ENCODE peak calls at places on chromosomes 2 and 18, in six cellular contexts. K is H1, A is H9, Z is neuronal stem cell, E is IMR-90, T is mesendoderm. B is an unnamed sample.

GRCh38 chr2:45610281-45611019 is 617 bp downstream of the SRBD1 start:
- DNase-seq in T (peak; percentile 93), Z (peak; percentile 46), E (peak; percentile 59), K (peak; percentile 57), A (peak; percentile 69), B (peak; percentile 78)

GRCh38 chr2:206296128-206296527 is 21.7 kb downstream of the ZDBF2 start:
- DNase-seq in A (no peak), T (no peak), E (peak; percentile 17), Z (no peak), K (no peak), B (peak; percentile 6)

GRCh38 chr2:217095511-217096205 is 235.8 kb upstream of the TNP1 start:
- DNase-seq in Z (no peak), E (no peak), A (no peak), T (no peak), K (no peak), B (no peak)

GRCh38 chr2:10414591-10414990 is 33.5 kb downstream of the ODC1 start:
- DNase-seq in T (no peak), A (no peak), E (peak; percentile 32), Z (no peak), K (no peak), B (no peak)

GRCh38 chr18:13463526-13463925 is 245.0 kb downstream of the LDLRAD4 start:
- DNase-seq in E (no peak), Z (no peak), T (no peak), K (no peak), A (no peak), B (no peak)

GRCh38 chr2:15976334-15976733 is 36.0 kb downstream of the MYCN start:
- DNase-seq in Z (no peak), T (no peak), A (no peak), E (no peak), K (no peak), B (no peak)

GRCh38 chr2:145593991-145594702 is 1074.2 kb upstream of the ZEB2 start:
- DNase-seq in E (peak; percentile 84), T (peak; percentile 49), A (no peak), Z (no peak), K (no peak), B (peak; percentile 91)

GRCh38 chr2:234405472-234405871 is 91.4 kb downstream of the ARL4C start:
- DNase-seq in Z (no peak), T (no peak), K (no peak), A (no peak), E (no peak), B (no peak)

GRCh38 chr2:96859338-96859649 is 1.5 kb upstream of the ANKRD39 start:
- DNase-seq in E (no peak), T (no peak), K (no peak), Z (no peak), A (no peak), B (peak; percentile 25)

GRCh38 chr2:25981596-25982272 is 563 bp downstream of the KIF3C start:
- DNase-seq in Z (no peak), A (peak; percentile 45), T (no peak), K (peak; percentile 54), E (no peak), B (no peak)

GRCh38 chr2:69159988-69160387 is 147.0 kb downstream of the ANTXR1 start:
- DNase-seq in Z (no peak), T (peak; percentile 94), E (no peak), K (no peak), A (peak; percentile 78), B (no peak)

GRCh38 chr2:84613082-84613481 is 96.8 kb downstream of the DNAH6 start:
- DNase-seq in Z (no peak), A (peak; percentile 34), T (peak; percentile 80), E (no peak), K (no peak), B (no peak)

GRCh38 chr2:84214455-84214854 is 244.6 kb downstream of the SUCLG1 start:
- DNase-seq in Z (no peak), K (no peak), E (no peak), A (peak; percentile 29), T (no peak), B (no peak)

GRCh38 chr2:134738150-134738865 is 19.5 kb upstream of the TMEM163 start:
- DNase-seq in Z (no peak), E (no peak), A (no peak), K (no peak), T (no peak), B (no peak)

GRCh38 chr2:163715199-163715598 is 20.6 kb downstream of the FIGN start:
- DNase-seq in K (no peak), A (no peak), Z (no peak), T (peak; percentile 25), E (no peak), B (no peak)

GRCh38 chr2:203870481-203870880 is 2.9 kb downstream of the CTLA4 start:
- DNase-seq in T (no peak), K (no peak), Z (no peak), A (no peak), E (no peak), B (no peak)

DNA sequence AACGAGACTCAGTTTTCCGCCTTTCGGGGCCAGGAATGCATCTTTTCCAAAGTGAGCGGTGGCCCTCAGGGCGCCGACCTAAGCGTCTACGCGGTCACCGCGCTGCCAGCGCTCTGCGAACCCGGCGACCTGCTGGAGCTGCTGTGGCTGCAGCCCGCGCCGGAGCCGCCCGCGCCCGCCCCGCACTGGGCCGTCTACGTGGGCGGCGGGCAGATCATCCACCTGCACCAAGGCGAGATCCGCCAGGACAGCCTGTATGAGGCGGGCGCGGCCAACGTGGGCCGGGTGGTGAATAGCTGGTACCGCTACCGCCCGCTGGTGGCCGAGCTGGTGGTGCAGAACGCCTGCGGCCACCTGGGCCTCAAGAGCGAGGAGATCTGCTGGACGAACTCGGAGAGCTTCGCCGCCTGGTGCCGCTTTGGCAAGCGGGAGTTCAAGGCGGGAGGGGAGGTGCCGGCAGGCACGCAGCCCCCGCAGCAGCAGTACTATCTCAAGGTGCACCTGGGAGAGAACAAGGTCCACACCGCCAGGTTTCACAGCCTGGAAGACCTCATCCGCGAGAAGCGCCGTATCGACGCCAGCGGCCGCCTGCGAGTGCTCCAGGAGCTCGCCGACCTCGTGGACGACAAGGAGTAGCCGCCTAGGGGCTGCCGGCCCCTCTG is 1.8 kb downstream of the LRATD1 start:
- DNase-seq in T (peak; percentile 90), Z (peak; percentile 78), A (peak; percentile 86), E (peak; percentile 54), K (peak; percentile 87), B (peak; percentile 49)
- H3K27me3 ChIP-seq in T (peaks cover 16% of the 10 kb centered on the region), Z (peaks cover 18% of the 10 kb centered on the region), A (peaks cover 25% of the 10 kb centered on the region), E (peaks cover 25% of the 10 kb centered on the region), K (peaks cover 50% of the 10 kb centered on the region), B (peaks cover 56% of the 10 kb centered on the region)

DNA sequence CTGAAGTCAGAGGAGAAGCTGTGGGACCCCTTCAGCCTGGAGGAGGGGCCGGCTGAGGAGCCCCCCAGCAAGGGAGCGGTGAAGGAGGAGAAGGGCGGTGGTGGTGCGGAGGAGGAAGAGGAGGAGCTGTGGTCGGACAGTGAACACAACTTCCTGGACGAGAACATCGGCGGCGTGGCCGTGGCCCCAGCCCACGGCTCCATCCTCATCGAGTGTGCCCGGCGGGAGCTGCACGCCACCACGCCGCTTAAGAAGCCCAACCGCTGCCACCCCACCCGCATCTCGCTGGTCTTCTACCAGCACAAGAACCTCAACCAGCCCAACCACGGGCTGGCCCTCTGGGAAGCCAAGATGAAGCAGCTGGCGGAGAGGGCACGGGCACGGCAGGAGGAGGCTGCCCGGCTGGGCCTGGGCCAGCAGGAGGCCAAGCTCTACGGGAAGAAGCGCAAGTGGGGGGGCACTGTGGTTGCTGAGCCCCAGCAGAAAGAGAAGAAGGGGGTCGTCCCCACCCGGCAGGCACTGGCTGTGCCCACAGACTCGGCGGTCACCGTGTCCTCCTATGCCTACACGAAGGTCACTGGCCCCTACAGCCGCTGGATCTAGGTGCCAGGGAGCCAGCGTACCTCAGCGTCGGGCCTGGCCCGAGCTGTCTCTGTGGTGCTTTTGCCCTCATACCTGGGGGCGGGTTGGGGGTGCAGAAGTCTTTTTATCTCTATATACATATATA is 46.0 kb downstream of the BOLA3 start:
- DNase-seq in K (no peak), E (no peak), T (no peak), Z (no peak), A (peak; percentile 18), B (no peak)
- H2BK15ac ChIP-seq in K (no peak overlapping the region), E (no peak overlapping the region), T (no peak overlapping the region), Z (no peak overlapping the region), A (no peak overlapping the region), B (no peak overlapping the region)

DNA sequence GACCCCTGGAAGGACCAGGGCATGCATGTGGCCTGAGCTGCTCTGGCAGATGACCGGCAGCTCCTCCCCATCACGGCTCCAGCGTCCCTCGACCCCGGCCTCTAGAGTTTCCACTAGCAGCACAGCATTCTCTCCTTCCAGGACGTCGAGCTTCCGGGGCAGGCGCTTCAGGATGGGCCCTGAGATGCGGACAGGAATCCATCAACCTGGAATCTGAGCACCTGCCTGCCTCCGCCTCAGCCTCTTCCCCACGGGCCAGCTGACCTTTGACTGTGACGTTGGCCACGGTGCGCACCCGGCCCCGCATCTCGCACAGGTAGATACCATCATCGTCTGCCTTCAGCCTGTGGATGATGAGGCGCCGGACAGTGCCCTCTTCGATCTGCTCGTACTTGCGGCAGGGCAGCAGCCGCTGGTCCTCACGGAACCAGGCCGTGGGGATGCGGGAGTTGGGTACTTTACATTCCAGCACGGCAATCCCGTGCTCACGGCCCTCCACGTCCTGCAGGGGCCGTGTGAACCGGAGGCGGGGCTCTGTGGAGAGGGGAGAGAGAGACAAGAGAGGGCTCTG is 3.5 kb downstream of the OBSL1 start:
- DNase-seq in A (no peak), K (no peak), Z (no peak), T (no peak), E (no peak), B (no peak)
- H3K27me3 ChIP-seq in A (no peaks in the 10 kb centered on the region), K (peaks cover 2% of the 10 kb centered on the region), Z (peaks cover 2% of the 10 kb centered on the region), T (no peaks in the 10 kb centered on the region), E (no peaks in the 10 kb centered on the region), B (no peaks in the 10 kb centered on the region)

GRCh38 chr2:109297566-109298205 is 168.7 kb downstream of the SH3RF3 start:
- DNase-seq in T (no peak), Z (no peak), K (no peak), A (no peak), E (no peak), B (no peak)

GRCh38 chr2:109298851-109299250 is 169.8 kb downstream of the SH3RF3 start:
- DNase-seq in K (no peak), A (no peak), E (no peak), T (no peak), Z (no peak), B (no peak)

GRCh38 chr2:109300582-109300981 is 171.6 kb downstream of the SH3RF3 start:
- DNase-seq in T (no peak), K (no peak), A (no peak), E (no peak), Z (no peak), B (no peak)

GRCh38 chr2:109301746-109302145 is 172.7 kb downstream of the SH3RF3 start:
- DNase-seq in Z (no peak), T (no peak), K (no peak), E (no peak), A (no peak), B (no peak)

GRCh38 chr2:109299466-109299865 is 170.5 kb downstream of the SH3RF3 start:
- DNase-seq in Z (no peak), E (no peak), K (no peak), T (no peak), A (no peak), B (no peak)
- H2BK15ac ChIP-seq in Z (no peak overlapping the region), E (no peak overlapping the region), K (no peak overlapping the region), T (no peak overlapping the region), A (no peak overlapping the region), B (no peak overlapping the region)